ENCODE peak calls at places on chromosomes 3 and 15, in six cellular contexts. N is adrenal gland, U is HepG2, B is body of pancreas, H is tibial nerve, O is mammary epithelial cell. X is an unnamed sample.

GRCh38 chr15:90869601-90870353 is 1.4 kb downstream of the FURIN start:
- DNase-seq in N (peak; percentile 61), U (no peak), B (no peak), H (peak; percentile 67), O (peak; percentile 83), X (peak; percentile 92)

GRCh38 chr3:80770106-80771079 is 991.1 kb downstream of the GBE1 start:
- DNase-seq in N (no peak), U (no peak), B (no peak), H (no peak), O (no peak), X (no peak)

GRCh38 chr3:41710646-41711388 is 251.1 kb downstream of the ULK4 start:
- DNase-seq in N (no peak), U (no peak), B (no peak), H (no peak), O (peak; percentile 33), X (no peak)

GRCh38 chr3:180854887-180855286 is 57.6 kb upstream of the FXR1 start:
- DNase-seq in N (no peak), U (no peak), B (no peak), H (no peak), O (no peak), X (no peak)

GRCh38 chr3:27746838-27747237 is 24.7 kb upstream of the EOMES start:
- DNase-seq in N (no peak), U (no peak), B (no peak), H (no peak), O (no peak), X (no peak)

GRCh38 chr3:105801397-105801796 is 67.4 kb downstream of the CBLB start:
- DNase-seq in N (no peak), U (no peak), B (no peak), H (no peak), O (peak; percentile 54), X (no peak)

GRCh38 chr3:169299129-169299528 is 364.4 kb downstream of the MECOM start:
- DNase-seq in N (no peak), U (no peak), B (no peak), H (no peak), O (no peak), X (no peak)

GRCh38 chr3:183242431-183242830 is 10.6 kb upstream of the B3GNT5 start:
- DNase-seq in N (no peak), U (no peak), B (no peak), H (no peak), O (no peak), X (no peak)

GRCh38 chr15:71182522-71182921 is 67.3 kb downstream of the THSD4 start:
- DNase-seq in N (no peak), U (no peak), B (no peak), H (no peak), O (no peak), X (no peak)

GRCh38 chr15:54660356-54660755 is 536.4 kb downstream of the RSL24D1 start:
- DNase-seq in N (no peak), U (no peak), B (no peak), H (no peak), O (no peak), X (no peak)

GRCh38 chr15:74809951-74810350 is 2.7 kb upstream of the LMAN1L start:
- DNase-seq in N (no peak), U (no peak), B (no peak), H (no peak), O (no peak), X (no peak)

GRCh38 chr15:29099131-29099880 is 170.3 kb downstream of the NSMCE3 start:
- DNase-seq in N (no peak), U (no peak), B (no peak), H (no peak), O (no peak), X (no peak)

GRCh38 chr3:136195258-136196063 is 674 bp downstream of the MSL2 start:
- DNase-seq in N (peak; percentile 84), U (peak; percentile 61), B (peak; percentile 69), H (peak; percentile 77), O (peak; percentile 80), X (peak; percentile 32)

GRCh38 chr15:101429646-101430045 is 59.9 kb downstream of the PCSK6 start:
- DNase-seq in N (no peak), U (no peak), B (no peak), H (no peak), O (no peak), X (no peak)

GRCh38 chr3:100634493-100635272 is 25.3 kb downstream of the ADGRG7 start:
- DNase-seq in N (no peak), U (peak; percentile 38), B (peak; percentile 68), H (peak; percentile 22), O (peak; percentile 78), X (no peak)

GRCh38 chr3:15933439-15934144 is 135.8 kb upstream of the ANKRD28 start:
- DNase-seq in N (peak; percentile 33), U (no peak), B (no peak), H (no peak), O (peak; percentile 14), X (no peak)

GRCh38 chr15:89379423-89379735 is 44.8 kb upstream of the POLG start:
- DNase-seq in N (no peak), U (no peak), B (no peak), H (no peak), O (no peak), X (no peak)

GRCh38 chr15:80861776-80862175 is 82.6 kb downstream of the CEMIP start:
- DNase-seq in N (no peak), U (no peak), B (no peak), H (no peak), O (peak; percentile 10), X (no peak)

GRCh38 chr3:58628823-58629562 is 37.6 kb downstream of the FAM3D start:
- DNase-seq in N (peak; percentile 30), U (peak; percentile 10), B (peak; percentile 28), H (peak; percentile 91), O (no peak), X (no peak)

GRCh38 chr3:71885001-71885400 is 100.1 kb upstream of the PROK2 start:
- DNase-seq in N (no peak), U (no peak), B (no peak), H (no peak), O (no peak), X (no peak)

GRCh38 chr3:127763337-127763736 is 59.0 kb downstream of the MGLL start:
- DNase-seq in N (no peak), U (no peak), B (no peak), H (no peak), O (no peak), X (no peak)

GRCh38 chr3:127762787-127763105 is 59.6 kb downstream of the MGLL start:
- DNase-seq in N (no peak), U (no peak), B (no peak), H (no peak), O (no peak), X (no peak)

GRCh38 chr3:127764841-127765362 is 57.4 kb downstream of the MGLL start:
- DNase-seq in N (no peak), U (no peak), B (no peak), H (no peak), O (no peak), X (no peak)

GRCh38 chr3:127764301-127764700 is 58.0 kb downstream of the MGLL start:
- DNase-seq in N (no peak), U (no peak), B (no peak), H (no peak), O (no peak), X (no peak)

GRCh38 chr3:127763816-127764215 is 58.5 kb downstream of the MGLL start:
- DNase-seq in N (no peak), U (no peak), B (no peak), H (no peak), O (no peak), X (no peak)
- H3K4me3 ChIP-seq in N (no peak overlapping the region), U (no peak overlapping the region), B (no peak overlapping the region), H (no peak overlapping the region), O (no peak overlapping the region), X (no peak overlapping the region)

GRCh38 chr15:68632101-68632500 is 53.3 kb downstream of the CORO2B start:
- DNase-seq in N (no peak), U (no peak), B (no peak), H (no peak), O (no peak), X (no peak)

GRCh38 chr15:68629519-68630204 is 50.9 kb downstream of the CORO2B start:
- DNase-seq in N (no peak), U (no peak), B (no peak), H (no peak), O (no peak), X (no peak)

GRCh38 chr15:68631621-68632051 is 52.8 kb downstream of the CORO2B start:
- DNase-seq in N (no peak), U (no peak), B (no peak), H (no peak), O (no peak), X (no peak)

GRCh38 chr15:68630205-68630555 is 51.4 kb downstream of the CORO2B start:
- DNase-seq in N (no peak), U (no peak), B (no peak), H (no peak), O (no peak), X (no peak)

GRCh38 chr15:68630836-68631235 is 52.0 kb downstream of the CORO2B start:
- DNase-seq in N (no peak), U (no peak), B (no peak), H (no peak), O (no peak), X (no peak)
- TF ChIP-seq CTCF in N (no peak), U (no peak), B (no peak), H (no peak), O (no peak), X (no peak)

GRCh38 chr15:51620647-51621046 is 1.9 kb downstream of the DMXL2 start:
- DNase-seq in N (no peak), U (no peak), B (no peak), H (no peak), O (no peak), X (no peak)
- H3K4me3 ChIP-seq in N (no peak overlapping the region), U (no peak overlapping the region), B (no peak overlapping the region), H (no peak overlapping the region), O (no peak overlapping the region), X (no peak overlapping the region)

DNA sequence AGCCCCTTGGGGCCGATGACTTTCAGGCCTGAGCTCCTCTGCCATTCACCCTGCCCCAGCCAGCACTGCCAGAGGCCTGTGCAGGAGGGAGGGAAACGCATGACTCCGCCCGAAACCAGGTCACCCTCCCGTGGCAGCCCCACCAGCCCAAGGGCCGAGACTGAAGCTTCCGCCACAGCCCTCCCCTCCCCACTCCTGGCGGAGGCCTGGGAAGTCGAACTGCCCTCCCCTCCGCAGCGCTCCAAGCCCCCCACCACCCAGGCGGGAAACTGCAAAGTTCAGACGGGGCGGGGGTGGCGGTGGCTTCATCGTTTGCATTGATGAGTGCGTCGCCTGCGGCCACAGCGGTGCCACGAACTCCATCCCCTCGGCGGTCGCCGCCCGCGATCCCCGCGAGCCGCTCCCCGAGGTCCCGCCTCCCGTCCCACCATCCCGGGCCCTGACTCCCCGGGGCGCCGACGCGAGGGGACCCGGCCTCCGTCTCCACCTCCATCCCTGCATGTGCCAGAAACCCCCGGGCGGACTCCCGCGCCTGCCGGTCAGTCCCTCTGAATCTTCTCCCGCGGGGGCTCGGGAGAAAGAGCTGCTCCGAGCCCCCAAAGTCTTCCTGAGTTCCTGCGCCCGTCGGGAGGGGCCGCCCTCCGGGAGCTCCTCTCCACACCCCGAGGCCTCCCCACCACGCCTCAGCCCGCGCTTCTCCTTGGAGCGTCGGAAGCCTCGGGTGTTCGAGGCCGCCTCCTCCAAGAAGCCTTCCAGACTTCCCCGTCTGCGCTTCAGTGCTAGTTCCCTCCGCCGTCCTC is 706 bp downstream of the MELTF start:
- DNase-seq in N (no peak), U (no peak), B (no peak), H (no peak), O (no peak), X (no peak)
- TF ChIP-seq CTCF in N (no peak), U (no peak), B (no peak), H (no peak), O (no peak), X (no peak)

GRCh38 chr3:42839616-42840015 is 30.4 kb downstream of the ACKR2 start:
- DNase-seq in N (peak; percentile 49), U (peak; percentile 73), B (peak; percentile 30), H (peak; percentile 82), O (peak; percentile 60), X (no peak)
- H3K4me3 ChIP-seq in N (no peak overlapping the region), U (no peak overlapping the region), B (no peak overlapping the region), H (no peak overlapping the region), O (no peak overlapping the region), X (peak overlapping the region; percentile 35)

X was measured in ascending aorta.